ENCODE peak calls at places on chromosomes 11 and 22, in five cellular contexts. S is GM12878, R is K562, W is H1, F is A549. O is an unnamed sample.

GRCh38 chr11:120995184-120995583 is 28.7 kb upstream of the TBCEL start:
- DNase-seq in S (no peak), R (no peak), W (no peak), F (no peak), O (no peak)

GRCh38 chr11:134676516-134677287 is 264.7 kb upstream of the B3GAT1 start:
- DNase-seq in S (no peak), R (no peak), W (no peak), F (no peak), O (no peak)

GRCh38 chr11:65468874-65469333 is 29.9 kb upstream of the MALAT1 start:
- DNase-seq in S (no peak), R (peak), W (peak), F (peak), O (peak)

GRCh38 chr11:925158-925495 is 543 bp upstream of the AP2A2 start:
- DNase-seq in S (no peak), R (peak), W (no peak), F (no peak), O (no peak)

GRCh38 chr11:27158763-27159679 is 118.4 kb downstream of the BBOX1 start:
- DNase-seq in S (no peak), R (peak), W (no peak), F (peak), O (peak)

GRCh38 chr22:46464701-46465347 is 72.6 kb downstream of the CELSR1 start:
- DNase-seq in S (no peak), R (no peak), W (no peak), F (no peak), O (no peak)

GRCh38 chr11:27642954-27643353 is 57.3 kb downstream of the BDNF start:
- DNase-seq in S (no peak), R (no peak), W (no peak), F (no peak), O (no peak)

GRCh38 chr11:118530180-118530682 is 761 bp upstream of the TMEM25 start:
- DNase-seq in S (no peak), R (peak), W (peak), F (no peak), O (no peak)

GRCh38 chr22:46915978-46916730 is 153.7 kb downstream of the TBC1D22A start:
- DNase-seq in S (no peak), R (no peak), W (peak), F (no peak), O (no peak)

GRCh38 chr11:2924381-2924780 is 4.8 kb downstream of the PHLDA2 start:
- DNase-seq in S (no peak), R (no peak), W (no peak), F (no peak), O (no peak)

GRCh38 chr11:1272531-1272930 is 36.9 kb downstream of the TOLLIP start:
- DNase-seq in S (no peak), R (no peak), W (no peak), F (no peak), O (no peak)

GRCh38 chr11:111604392-111605009 is 2.3 kb downstream of the SIK2 start:
- DNase-seq in S (peak), R (peak), W (no peak), F (peak), O (peak)

GRCh38 chr11:3022982-3023381 is 30.9 kb upstream of the NAP1L4 start:
- DNase-seq in S (no peak), R (no peak), W (no peak), F (no peak), O (no peak)

GRCh38 chr11:120912504-120912903 is 111.4 kb upstream of the TBCEL start:
- DNase-seq in S (no peak), R (no peak), W (no peak), F (peak), O (peak)

GRCh38 chr11:134530826-134531225 is 118.8 kb upstream of the B3GAT1 start:
- DNase-seq in S (no peak), R (no peak), W (peak), F (no peak), O (no peak)

GRCh38 chr11:1481861-1482441 is 4.6 kb downstream of the MOB2 start:
- DNase-seq in S (no peak), R (no peak), W (no peak), F (no peak), O (no peak)

GRCh38 chr11:77411238-77411637 is 62.7 kb downstream of the PAK1 start:
- DNase-seq in S (no peak), R (no peak), W (no peak), F (peak), O (peak)

GRCh38 chr22:20727118-20728015 is 46.5 kb upstream of the SERPIND1 start:
- DNase-seq in S (no peak), R (no peak), W (no peak), F (no peak), O (no peak)

GRCh38 chr11:1760351-1761109 is 3.2 kb downstream of the CTSD start:
- DNase-seq in S (no peak), R (no peak), W (no peak), F (no peak), O (no peak)

GRCh38 chr11:31424652-31425051 is 55.0 kb downstream of the DNAJC24 start:
- DNase-seq in S (no peak), R (no peak), W (no peak), F (no peak), O (no peak)

GRCh38 chr11:65506770-65507485 is 8.1 kb downstream of the MALAT1 start:
- DNase-seq in S (no peak), R (no peak), W (peak), F (no peak), O (no peak)

GRCh38 chr11:65525659-65526480 is 987 bp downstream of the SCYL1 start:
- DNase-seq in S (no peak), R (peak), W (no peak), F (no peak), O (no peak)

GRCh38 chr11:74311352-74311926 is at the start of gene P4HA3:
- DNase-seq in S (no peak), R (peak), W (peak), F (peak), O (peak)

GRCh38 chr11:1285316-1285744 is 24.1 kb downstream of the TOLLIP start:
- DNase-seq in S (no peak), R (no peak), W (no peak), F (no peak), O (no peak)

GRCh38 chr11:84906995-84907394 is 720.1 kb downstream of the DLG2 start:
- DNase-seq in S (no peak), R (no peak), W (no peak), F (no peak), O (no peak)

GRCh38 chr11:100830978-100831732 is 144.1 kb downstream of the ARHGAP42 start:
- DNase-seq in S (no peak), R (no peak), W (no peak), F (no peak), O (no peak)

GRCh38 chr11:30128269-30128932 is 102.4 kb upstream of the FSHB start:
- DNase-seq in S (no peak), R (peak), W (no peak), F (peak), O (peak)

GRCh38 chr22:36736701-36737320 is 33.3 kb upstream of the CACNG2 start:
- DNase-seq in S (no peak), R (no peak), W (no peak), F (no peak), O (no peak)

GRCh38 chr11:71286701-71287643 is 34.6 kb upstream of the SHANK2 start:
- DNase-seq in S (no peak), R (no peak), W (no peak), F (no peak), O (no peak)

GRCh38 chr11:92268546-92268945 is 43.9 kb downstream of the FAT3 start:
- DNase-seq in S (no peak), R (no peak), W (no peak), F (no peak), O (no peak)

GRCh38 chr11:20913113-20913512 is 243.7 kb downstream of the NELL1 start:
- DNase-seq in S (no peak), R (no peak), W (no peak), F (no peak), O (no peak)

GRCh38 chr11:20016526-20016925 is 143.7 kb downstream of the DBX1 start:
- DNase-seq in S (no peak), R (no peak), W (no peak), F (no peak), O (no peak)

GRCh38 chr22:19352217-19352616 is 60.7 kb upstream of the CLTCL1 start:
- DNase-seq in S (no peak), R (no peak), W (no peak), F (no peak), O (no peak)

GRCh38 chr11:19403196-19403895 is 162.6 kb upstream of the E2F8 start:
- DNase-seq in S (no peak), R (no peak), W (no peak), F (no peak), O (no peak)

GRCh38 chr11:94661444-94661843 is 94.3 kb downstream of the PIWIL4 start:
- DNase-seq in S (no peak), R (no peak), W (no peak), F (no peak), O (no peak)

GRCh38 chr11:3956038-3956437 is 100.6 kb downstream of the STIM1 start:
- DNase-seq in S (no peak), R (no peak), W (no peak), F (no peak), O (no peak)

DNA sequence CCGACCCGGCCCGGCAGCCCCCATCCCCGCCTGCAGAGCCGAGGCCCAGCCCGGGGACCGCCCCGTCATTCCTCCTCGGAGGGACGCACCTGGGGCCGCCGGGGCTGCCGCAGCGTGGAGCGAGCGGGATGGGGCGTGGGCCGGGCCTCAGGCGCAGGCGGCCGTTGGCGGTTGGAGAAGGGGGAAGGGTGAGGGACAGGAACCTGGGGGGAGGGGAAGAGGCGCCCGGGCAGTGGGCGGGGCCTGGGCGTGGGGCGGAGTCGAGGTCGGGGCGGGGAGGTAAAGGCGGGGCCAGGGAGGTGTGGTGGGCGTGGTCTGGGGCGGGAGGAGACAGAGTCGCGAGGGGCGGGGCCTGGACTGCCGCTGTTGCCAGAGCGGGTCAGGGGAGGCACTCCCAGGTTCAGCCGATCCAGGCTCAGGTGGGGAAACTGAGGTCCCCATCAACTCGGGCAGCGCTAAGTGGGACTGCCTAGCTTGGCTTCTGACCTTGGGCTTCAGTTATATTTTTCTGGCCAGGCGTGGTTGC is at the start of gene TESMIN:
- DNase-seq in S (peak), R (peak), W (peak), F (peak), O (peak)
- TF ChIP-seq POLR2A in S (peak), R (peak), W (peak), F (peak), O (peak)

GRCh38 chr11:38476808-38477565 is 1879.0 kb upstream of the RAG2 start:
- DNase-seq in S (no peak), R (no peak), W (no peak), F (no peak), O (no peak)
- TF ChIP-seq MAX in S (no peak), R (no peak), W (no peak), F (no peak), O (no peak)

DNA sequence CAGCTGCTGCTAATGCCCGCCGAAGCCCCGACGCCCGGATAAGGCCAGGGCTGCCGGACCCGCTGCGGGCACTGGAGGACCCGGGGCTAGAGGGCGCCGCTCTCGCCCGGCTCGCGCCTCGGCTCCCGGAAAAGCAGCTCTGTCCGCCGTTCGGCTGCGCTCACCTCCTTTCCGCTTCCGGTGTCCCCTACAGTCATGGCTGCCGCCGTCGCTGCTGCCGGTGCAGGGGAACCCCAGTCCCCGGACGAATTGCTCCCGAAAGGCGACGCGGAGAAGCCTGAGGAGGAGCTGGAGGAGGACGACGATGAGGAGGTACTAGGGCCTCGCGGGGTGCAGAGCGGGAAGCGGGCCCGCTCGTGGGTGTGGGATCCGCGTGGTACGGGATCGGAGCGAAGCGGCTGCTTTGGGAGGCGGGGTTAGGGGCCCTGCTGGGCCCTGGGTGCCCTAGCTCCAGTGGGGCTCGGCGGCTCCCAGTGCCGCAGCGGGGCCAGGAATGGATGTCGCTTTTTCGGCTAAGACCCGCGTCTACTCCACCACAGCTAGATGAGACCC is at the start of gene TOMM22:
- DNase-seq in S (peak), R (peak), W (peak), F (peak), O (peak)
- TF ChIP-seq CTCF in S (peak), R (peak), W (peak), F (peak), O (peak)

GRCh38 chr22:17808688-17809403 is 34.6 kb upstream of the BID start:
- DNase-seq in S (no peak), R (no peak), W (no peak), F (no peak), O (no peak)
- TF ChIP-seq POLR2A in S (no peak), R (no peak), W (no peak), F (no peak), O (no peak)

GRCh38 chr11:75813126-75813525 is 1.9 kb upstream of the UVRAG start:
- DNase-seq in S (no peak), R (no peak), W (no peak), F (no peak), O (no peak)

GRCh38 chr11:75811485-75811884 is 3.5 kb upstream of the UVRAG start:
- DNase-seq in S (no peak), R (no peak), W (no peak), F (no peak), O (peak)

GRCh38 chr11:75810637-75811383 is 4.2 kb upstream of the UVRAG start:
- DNase-seq in S (peak), R (no peak), W (no peak), F (no peak), O (peak)

GRCh38 chr11:75812542-75813040 is 2.4 kb upstream of the UVRAG start:
- DNase-seq in S (no peak), R (no peak), W (no peak), F (no peak), O (no peak)

GRCh38 chr11:75809991-75810390 is 5.0 kb upstream of the UVRAG start:
- DNase-seq in S (no peak), R (no peak), W (no peak), F (no peak), O (peak)
- TF ChIP-seq MAX in S (no peak), R (no peak), W (no peak), F (no peak), O (no peak)

GRCh38 chr22:24087071-24087795 is 76.1 kb downstream of the CABIN1 start:
- DNase-seq in S (no peak), R (no peak), W (no peak), F (no peak), O (no peak)

GRCh38 chr22:24090581-24090980 is 79.5 kb downstream of the CABIN1 start:
- DNase-seq in S (no peak), R (no peak), W (no peak), F (no peak), O (no peak)

GRCh38 chr22:24089951-24090350 is 78.8 kb downstream of the CABIN1 start:
- DNase-seq in S (no peak), R (no peak), W (no peak), F (no peak), O (no peak)

GRCh38 chr22:24086310-24086709 is 75.2 kb downstream of the CABIN1 start:
- DNase-seq in S (no peak), R (no peak), W (no peak), F (no peak), O (no peak)

DNA sequence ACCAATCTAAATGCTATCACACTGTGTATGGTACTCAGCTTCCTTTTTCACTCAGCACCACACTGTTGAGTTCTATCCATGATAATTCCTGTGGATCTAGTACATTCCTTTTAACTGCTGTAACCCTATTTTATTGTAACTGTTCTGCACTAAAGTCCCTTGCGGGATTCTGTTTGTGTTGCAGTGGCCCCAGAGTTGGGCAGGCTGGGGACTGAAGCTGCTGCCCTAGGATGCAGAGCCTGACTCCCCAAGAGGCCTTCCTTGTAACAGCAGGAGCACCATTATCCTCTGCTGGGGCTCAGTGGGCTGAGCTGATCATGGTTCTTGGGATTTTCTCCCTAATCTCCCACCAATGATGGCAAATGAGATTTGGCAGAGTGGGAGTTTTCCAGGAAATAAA is 77.7 kb downstream of the CABIN1 start:
- DNase-seq in S (no peak), R (no peak), W (no peak), F (no peak), O (no peak)
- TF ChIP-seq CTCF in S (no peak), R (no peak), W (no peak), F (no peak), O (no peak)

DNA sequence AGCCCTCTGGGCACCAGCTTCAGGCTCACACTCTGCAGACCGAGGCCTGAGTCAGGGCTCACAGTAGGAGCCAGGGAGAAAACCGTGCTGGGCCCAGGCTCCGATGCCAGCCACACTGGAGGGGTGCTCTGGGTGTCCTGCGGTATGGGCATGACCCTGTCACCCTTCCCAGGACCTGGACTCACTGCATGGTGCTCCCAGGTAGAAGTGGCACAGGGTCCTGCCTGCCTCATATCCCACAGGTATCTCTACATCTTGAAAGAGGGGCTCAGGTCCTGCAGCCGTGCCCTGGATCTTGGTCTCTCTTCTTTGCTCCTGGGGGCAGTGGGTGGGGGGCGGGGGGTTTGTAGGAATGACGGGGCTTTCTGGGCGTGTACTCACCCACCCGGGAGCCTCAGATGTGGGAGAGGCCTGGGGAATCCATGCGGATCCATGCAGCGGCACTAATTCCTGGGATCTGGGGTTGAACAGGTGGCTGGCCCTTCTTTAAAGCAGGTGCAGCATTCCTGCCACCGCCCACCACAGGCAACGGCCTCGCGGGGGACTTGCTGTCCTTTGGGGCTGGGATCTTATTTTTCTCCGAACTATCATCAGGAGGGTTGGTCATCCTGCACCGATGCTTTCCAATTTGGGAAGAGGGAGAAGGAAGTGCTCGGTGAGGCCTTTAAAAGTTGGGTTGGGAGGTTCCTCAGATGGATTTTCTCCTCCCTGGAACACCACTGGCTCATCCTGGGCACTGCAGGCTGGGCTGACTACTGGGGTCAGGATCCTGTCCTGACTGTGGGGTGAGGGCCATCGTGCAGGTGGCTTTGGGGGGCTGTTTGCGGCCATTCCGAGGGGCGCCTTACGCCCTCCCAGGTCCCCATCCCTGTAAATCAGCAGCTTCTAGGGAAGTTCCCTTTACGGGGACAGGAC is 886.4 kb downstream of the BRD1 start:
- DNase-seq in S (no peak), R (no peak), W (peak), F (no peak), O (no peak)
- TF ChIP-seq POLR2A in S (no peak), R (no peak), W (no peak), F (no peak), O (no peak)

GRCh38 chr11:68122936-68123539 is 1.9 kb upstream of the CHKA start:
- DNase-seq in S (no peak), R (no peak), W (no peak), F (no peak), O (no peak)

GRCh38 chr11:68127791-68128681 is 6.8 kb upstream of the CHKA start:
- DNase-seq in S (no peak), R (peak), W (peak), F (no peak), O (no peak)

GRCh38 chr11:68130121-68130520 is 8.9 kb upstream of the CHKA start:
- DNase-seq in S (no peak), R (no peak), W (no peak), F (no peak), O (no peak)

GRCh38 chr11:68125164-68125563 is 4.0 kb upstream of the CHKA start:
- DNase-seq in S (no peak), R (no peak), W (no peak), F (no peak), O (no peak)

GRCh38 chr11:68128682-68129327 is 7.6 kb upstream of the CHKA start:
- DNase-seq in S (no peak), R (peak), W (no peak), F (no peak), O (no peak)
- TF ChIP-seq MAX in S (no peak), R (peak), W (peak), F (no peak), O (no peak)